ENCODE peak calls at places on chromosomes 1 and 21, in four cellular contexts. I is aorta, O is lung microvascular endothelial cell, H is stomach. X is an unnamed sample.

GRCh38 chr1:164891615-164892014 is 332.6 kb downstream of the PBX1 start:
- DNase-seq in I (no peak), O (no peak), H (no peak), X (no peak)

GRCh38 chr1:183956559-183957188 is 80.9 kb downstream of the COLGALT2 start:
- DNase-seq in I (no peak), O (peak), H (no peak), X (peak)

GRCh38 chr21:21624674-21625073 is 626.5 kb downstream of the NCAM2 start:
- DNase-seq in I (no peak), O (no peak), H (no peak), X (peak)

GRCh38 chr1:240169188-240169587 is 77.5 kb downstream of the FMN2 start:
- DNase-seq in I (no peak), O (peak), H (no peak), X (peak)

GRCh38 chr1:18900303-18900841 is 2.0 kb downstream of the ALDH4A1 start:
- DNase-seq in I (no peak), O (no peak), H (no peak), X (no peak)

GRCh38 chr1:153355445-153356071 is 2.1 kb upstream of the S100A9 start:
- DNase-seq in I (no peak), O (peak), H (peak), X (peak)

GRCh38 chr1:120178799-120179419 is 2.6 kb upstream of the SEC22B start:
- DNase-seq in I (no peak), O (peak), H (no peak), X (peak)

GRCh38 chr1:98103617-98104284 is 182.9 kb upstream of the DPYD start:
- DNase-seq in I (no peak), O (no peak), H (no peak), X (no peak)

GRCh38 chr1:171220551-171221175 is 27.6 kb upstream of the FMO1 start:
- DNase-seq in I (no peak), O (no peak), H (no peak), X (no peak)

GRCh38 chr21:42590431-42591131 is 62.8 kb upstream of the PDE9A start:
- DNase-seq in I (no peak), O (no peak), H (no peak), X (no peak)

GRCh38 chr1:78114034-78114956 is 68.5 kb downstream of the GIPC2 start:
- DNase-seq in I (no peak), O (peak), H (peak), X (peak)

GRCh38 chr21:46128106-46128982 is 27.0 kb downstream of the FTCD start:
- DNase-seq in I (peak), O (no peak), H (no peak), X (no peak)

GRCh38 chr1:85577421-85578320 is 2.9 kb upstream of the CCN1 start:
- DNase-seq in I (peak), O (peak), H (no peak), X (no peak)

GRCh38 chr1:35031103-35031452 is 667 bp downstream of the ZMYM6 start:
- DNase-seq in I (no peak), O (peak), H (no peak), X (no peak)

GRCh38 chr1:14924012-14924452 is 229.5 kb upstream of the TMEM51 start:
- DNase-seq in I (peak), O (peak), H (peak), X (peak)

GRCh38 chr1:165441166-165441955 is 3.6 kb downstream of the RXRG start:
- DNase-seq in I (no peak), O (no peak), H (no peak), X (no peak)

GRCh38 chr1:212110617-212111016 is 75.1 kb downstream of the DTL start:
- DNase-seq in I (no peak), O (peak), H (peak), X (no peak)

X was measured in COLO829.